ENCODE peak calls at places on chromosome 3, in five cellular contexts. V, Q, T, I and A are unnamed samples.

GRCh38 chr3:945738-946137 is 147.1 kb upstream of the CNTN6 start:
- DNase-seq in V (no peak), T (no peak), Q (no peak), I (no peak), A (no peak)

GRCh38 chr3:174859109-174859735 is at the start of gene NAALADL2:
- DNase-seq in I (no peak), T (no peak), V (no peak), Q (no peak), A (no peak)

GRCh38 chr3:414063-414462 is 217.5 kb downstream of the CHL1 start:
- DNase-seq in I (no peak), V (peak), T (no peak), Q (no peak), A (peak)

GRCh38 chr3:197949191-197949766 is 711 bp upstream of the RPL35A start:
- DNase-seq in T (no peak), V (no peak), I (no peak), Q (no peak), A (no peak)

GRCh38 chr3:127484601-127485388 is 105.7 kb downstream of the TPRA1 start:
- DNase-seq in T (peak), I (no peak), Q (no peak), V (no peak), A (no peak)

GRCh38 chr3:51887620-51888019 is 12.2 kb upstream of the IQCF5 start:
- DNase-seq in V (no peak), Q (no peak), I (no peak), T (no peak), A (no peak)

GRCh38 chr3:46675426-46675825 is 18.1 kb downstream of the ALS2CL start:
- DNase-seq in V (no peak), I (no peak), T (no peak), Q (no peak), A (no peak)

GRCh38 chr3:142817897-142818296 is 71.0 kb downstream of the PCOLCE2 start:
- DNase-seq in Q (no peak), V (no peak), T (no peak), I (no peak), A (peak)

GRCh38 chr3:183099838-183100204 is 525 bp upstream of the MCCC1 start:
- DNase-seq in T (no peak), I (no peak), Q (no peak), V (no peak), A (no peak)

GRCh38 chr3:49927798-49928197 is 1.8 kb downstream of the MON1A start:
- DNase-seq in T (no peak), V (no peak), Q (no peak), I (no peak), A (no peak)

GRCh38 chr3:59446775-59447465 is 397.1 kb upstream of the CFAP20DC start:
- DNase-seq in V (peak), Q (no peak), T (no peak), I (no peak), A (peak)

GRCh38 chr3:102078864-102079808 is 229.8 kb downstream of the NFKBIZ start:
- DNase-seq in V (no peak), T (no peak), Q (no peak), I (no peak), A (peak)

GRCh38 chr3:64129581-64129980 is 95.7 kb downstream of the PRICKLE2 start:
- DNase-seq in Q (no peak), I (no peak), V (no peak), T (no peak), A (no peak)

GRCh38 chr3:64125561-64125960 is 99.7 kb downstream of the PRICKLE2 start:
- DNase-seq in Q (no peak), T (no peak), I (no peak), V (no peak), A (no peak)

GRCh38 chr3:64130436-64130835 is 94.8 kb downstream of the PRICKLE2 start:
- DNase-seq in T (no peak), I (no peak), V (no peak), Q (no peak), A (no peak)

GRCh38 chr3:64131755-64132154 is 93.5 kb downstream of the PRICKLE2 start:
- DNase-seq in T (no peak), Q (no peak), I (no peak), V (peak), A (no peak)

GRCh38 chr3:64129106-64129505 is 96.2 kb downstream of the PRICKLE2 start:
- DNase-seq in T (no peak), V (no peak), Q (no peak), I (no peak), A (no peak)
- H2AFZ ChIP-seq in T (no peak), V (no peak), Q (no peak), I (no peak), A (no peak)

DNA sequence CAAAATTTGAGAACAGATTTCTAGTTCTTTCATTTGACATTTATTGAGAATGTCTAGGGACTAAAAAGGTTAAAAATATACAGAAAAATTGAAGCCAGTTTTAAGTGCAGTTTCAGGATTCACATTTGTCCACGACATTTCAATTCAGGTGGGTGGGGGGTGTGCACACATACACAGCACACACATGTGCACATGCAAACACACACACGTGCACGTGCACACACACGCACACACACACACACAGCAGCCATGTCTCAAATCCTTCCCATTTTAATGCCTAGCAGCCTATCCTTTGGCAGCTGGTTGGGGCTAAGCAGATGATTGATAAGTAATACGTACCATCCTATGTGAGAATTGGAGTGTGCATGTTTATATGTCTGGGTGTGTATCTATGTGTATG is 238.3 kb upstream of the TRIM42 start:
- DNase-seq in T (no peak), I (no peak), V (no peak), Q (no peak), A (no peak)
- H2BK12ac ChIP-seq in T (no peak), I (no peak), V (no peak), Q (no peak), A (no peak)

GRCh38 chr3:150469031-150469930 is 61.2 kb downstream of the TSC22D2 start:
- DNase-seq in T (peak), Q (no peak), I (peak), V (peak), A (peak)
- H2AFZ ChIP-seq in T (no peak), Q (no peak), I (no peak), V (no peak), A (no peak)

GRCh38 chr3:180341516-180341915 is 260.4 kb upstream of the TTC14 start:
- DNase-seq in V (no peak), Q (no peak), I (no peak), T (no peak), A (no peak)
- H2BK12ac ChIP-seq in V (no peak), Q (no peak), I (no peak), T (no peak), A (no peak)

GRCh38 chr3:14911651-14912050 is 35.7 kb upstream of the NR2C2 start:
- DNase-seq in Q (no peak), T (peak), V (no peak), I (no peak), A (no peak)
- H2AFZ ChIP-seq in Q (peak), T (no peak), V (no peak), I (no peak), A (no peak)